ENCODE peak calls at places on chromosomes 2 and 18, in seven cellular contexts. O is heart left ventricle, Z is astrocyte, A is sigmoid colon, W is lower lobe of right lung, P is colonic mucosa, Y is fibroblast of lung. S is an unnamed sample. For H3K4me1, the result is how much of the 10 kb centered on the place peaks cover.

GRCh38 chr2:98324181-98324580 is 22.1 kb upstream of the CNGA3 start:
- DNase-seq in O (no peak), Z (peak), A (no peak), W (no peak), P (no peak), Y (peak), S (no peak)

GRCh38 chr18:70072678-70073077 is 125.0 kb upstream of the CD226 start:
- DNase-seq in O (no peak), Z (peak), A (no peak), W (no peak), P (no peak), Y (peak), S (peak)

GRCh38 chr2:138059967-138060635 is 95.8 kb downstream of the HNMT start:
- DNase-seq in O (peak), Z (peak), A (no peak), W (no peak), P (no peak), Y (peak), S (peak)

GRCh38 chr2:148167855-148168254 is 147.0 kb downstream of the MBD5 start:
- DNase-seq in O (no peak), Z (no peak), A (no peak), W (no peak), P (no peak), Y (peak), S (no peak)

GRCh38 chr2:207504513-207505171 is 25.1 kb upstream of the CREB1 start:
- DNase-seq in O (peak), Z (peak), A (no peak), W (no peak), P (no peak), Y (peak), S (no peak)

GRCh38 chr2:121480826-121481225 is 49.9 kb upstream of the RNU4ATAC start:
- DNase-seq in O (no peak), Z (peak), A (peak), W (no peak), P (no peak), Y (peak), S (peak)

GRCh38 chr2:224084266-224084892 is 45.3 kb upstream of the SERPINE2 start:
- DNase-seq in O (no peak), Z (no peak), A (no peak), W (no peak), P (no peak), Y (no peak), S (no peak)

GRCh38 chr18:44246001-44246400 is 434.7 kb upstream of the SETBP1 start:
- DNase-seq in O (no peak), Z (peak), A (no peak), W (no peak), P (no peak), Y (peak), S (peak)

GRCh38 chr18:60022671-60023276 is 123.0 kb downstream of the PMAIP1 start:
- DNase-seq in O (no peak), Z (peak), A (no peak), W (no peak), P (no peak), Y (peak), S (no peak)

GRCh38 chr2:190380962-190381412 is 27.2 kb upstream of the MFSD6 start:
- DNase-seq in O (no peak), Z (no peak), A (no peak), W (no peak), P (no peak), Y (no peak), S (no peak)

GRCh38 chr2:136021976-136022375 is 36.5 kb upstream of the DARS1 start:
- DNase-seq in O (no peak), Z (no peak), A (no peak), W (no peak), P (no peak), Y (no peak), S (no peak)

GRCh38 chr2:229084467-229084866 is 186.6 kb downstream of the PID1 start:
- DNase-seq in O (no peak), Z (peak), A (no peak), W (no peak), P (no peak), Y (peak), S (no peak)

GRCh38 chr2:45300026-45300750 is 290.9 kb upstream of the SIX2 start:
- DNase-seq in O (no peak), Z (no peak), A (no peak), W (no peak), P (peak), Y (no peak), S (no peak)

GRCh38 chr2:37993135-37993534 is 68.0 kb downstream of the RMDN2 start:
- DNase-seq in O (no peak), Z (no peak), A (no peak), W (no peak), P (no peak), Y (peak), S (no peak)

GRCh38 chr2:36322108-36322507 is 33.5 kb upstream of the CRIM1 start:
- DNase-seq in O (no peak), Z (peak), A (no peak), W (no peak), P (no peak), Y (peak), S (peak)

GRCh38 chr18:70490008-70490933 is 201.4 kb downstream of the SOCS6 start:
- DNase-seq in O (no peak), Z (peak), A (no peak), W (no peak), P (peak), Y (peak), S (peak)

GRCh38 chr18:56709463-56709862 is 58.3 kb downstream of the WDR7 start:
- DNase-seq in O (no peak), Z (peak), A (no peak), W (no peak), P (no peak), Y (peak), S (peak)

GRCh38 chr2:207734264-207734635 is 22.8 kb downstream of the CCNYL1 start:
- DNase-seq in O (no peak), Z (no peak), A (no peak), W (no peak), P (no peak), Y (peak), S (no peak)

GRCh38 chr2:174918886-174919526 is 86.2 kb downstream of the CHN1 start:
- DNase-seq in O (no peak), Z (no peak), A (no peak), W (no peak), P (no peak), Y (no peak), S (no peak)

GRCh38 chr2:233418761-233419625 is 64.7 kb downstream of the DGKD start:
- DNase-seq in O (peak), Z (peak), A (peak), W (no peak), P (no peak), Y (peak), S (no peak)

GRCh38 chr2:20641123-20641985 is 9.5 kb downstream of the HS1BP3 start:
- DNase-seq in O (peak), Z (peak), A (peak), W (no peak), P (no peak), Y (peak), S (peak)

GRCh38 chr2:32632089-32632488 is 4.2 kb downstream of the TTC27 start:
- DNase-seq in O (no peak), Z (peak), A (no peak), W (no peak), P (no peak), Y (peak), S (peak)

GRCh38 chr2:10097352-10098148 is 17.3 kb upstream of the CYS1 start:
- DNase-seq in O (peak), Z (peak), A (peak), W (peak), P (peak), Y (peak), S (no peak)

GRCh38 chr2:60331106-60331809 is 222.2 kb downstream of the BCL11A start:
- DNase-seq in O (no peak), Z (no peak), A (no peak), W (no peak), P (no peak), Y (no peak), S (no peak)

GRCh38 chr2:23367760-23368159 is 17.2 kb upstream of the KLHL29 start:
- DNase-seq in O (no peak), Z (no peak), A (no peak), W (no peak), P (no peak), Y (peak), S (no peak)

GRCh38 chr2:68737717-68738116 is 3.1 kb downstream of the ARHGAP25 start:
- DNase-seq in O (no peak), Z (no peak), A (no peak), W (no peak), P (peak), Y (no peak), S (no peak)

GRCh38 chr2:98634406-98635092 is 26.2 kb downstream of the UNC50 start:
- DNase-seq in O (no peak), Z (no peak), A (no peak), W (no peak), P (no peak), Y (no peak), S (no peak)

GRCh38 chr2:226699321-226699720 is 100.3 kb downstream of the IRS1 start:
- DNase-seq in O (peak), Z (peak), A (peak), W (no peak), P (peak), Y (peak), S (no peak)

GRCh38 chr18:183769-184168 is 25.4 kb downstream of the USP14 start:
- DNase-seq in O (no peak), Z (no peak), A (no peak), W (no peak), P (no peak), Y (peak), S (no peak)

GRCh38 chr2:58099097-58099769 is 52.6 kb downstream of the VRK2 start:
- DNase-seq in O (no peak), Z (no peak), A (no peak), W (no peak), P (no peak), Y (no peak), S (no peak)

GRCh38 chr18:2337552-2338141 is 233.7 kb downstream of the METTL4 start:
- DNase-seq in O (no peak), Z (no peak), A (no peak), W (no peak), P (peak), Y (no peak), S (no peak)

GRCh38 chr2:120878970-120879369 is 143.3 kb downstream of the GLI2 start:
- DNase-seq in O (no peak), Z (no peak), A (no peak), W (peak), P (no peak), Y (no peak), S (no peak)

GRCh38 chr2:20118051-20118450 is 66.6 kb upstream of the LAPTM4A start:
- DNase-seq in O (no peak), Z (no peak), A (no peak), W (no peak), P (no peak), Y (no peak), S (no peak)

GRCh38 chr18:24986611-24987270 is 365.2 kb downstream of the ZNF521 start:
- DNase-seq in O (no peak), Z (no peak), A (no peak), W (no peak), P (no peak), Y (peak), S (no peak)

GRCh38 chr18:77711096-77711495 is 461.4 kb downstream of the GALR1 start:
- DNase-seq in O (no peak), Z (no peak), A (no peak), W (no peak), P (no peak), Y (no peak), S (no peak)
- TF ChIP-seq CTCF in O (no peak), Z (peak), A (no peak), W (no peak), P (no peak), Y (no peak), S (peak)

GRCh38 chr2:225122007-225122406 is 79.7 kb upstream of the DOCK10 start:
- DNase-seq in O (no peak), Z (no peak), A (no peak), W (no peak), P (no peak), Y (no peak), S (no peak)
- H3K4me1 ChIP-seq in O (under half), Z (under half), A (under half), W (under half), P (under half), Y (under half), S (under half)

DNA sequence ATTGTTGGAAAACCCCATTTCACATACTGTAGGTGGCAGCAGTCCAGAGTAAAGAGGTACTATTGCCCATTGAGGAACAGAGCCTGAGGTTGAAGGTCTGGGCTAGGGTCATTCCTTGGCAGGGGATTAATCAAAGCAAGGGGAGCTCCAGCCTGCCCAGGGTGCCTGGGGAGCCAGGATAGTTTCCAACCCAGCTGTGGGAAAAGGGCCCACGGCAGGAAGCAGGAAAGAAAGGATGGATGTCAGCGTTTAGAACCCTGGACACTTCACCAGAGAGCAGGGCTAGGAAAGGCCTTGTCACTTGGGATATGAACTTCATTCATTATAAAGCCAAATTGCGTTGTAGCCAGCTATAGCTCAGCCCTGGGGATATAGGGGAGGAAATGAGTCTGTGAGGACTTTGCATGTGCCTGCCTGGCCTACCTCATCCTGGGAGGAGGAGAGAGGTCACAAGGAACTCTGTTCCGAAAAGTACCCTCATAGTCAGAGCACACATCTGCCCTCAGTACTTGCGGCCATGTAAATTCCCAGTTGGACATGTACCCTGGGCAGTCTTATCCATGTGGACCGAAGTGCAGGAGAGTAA is 140.2 kb upstream of the COPS8 start:
- DNase-seq in O (no peak), Z (no peak), A (no peak), W (no peak), P (peak), Y (no peak), S (no peak)
- TF ChIP-seq CTCF in O (no peak), Z (no peak), A (no peak), W (no peak), P (no peak), Y (no peak), S (no peak)

DNA sequence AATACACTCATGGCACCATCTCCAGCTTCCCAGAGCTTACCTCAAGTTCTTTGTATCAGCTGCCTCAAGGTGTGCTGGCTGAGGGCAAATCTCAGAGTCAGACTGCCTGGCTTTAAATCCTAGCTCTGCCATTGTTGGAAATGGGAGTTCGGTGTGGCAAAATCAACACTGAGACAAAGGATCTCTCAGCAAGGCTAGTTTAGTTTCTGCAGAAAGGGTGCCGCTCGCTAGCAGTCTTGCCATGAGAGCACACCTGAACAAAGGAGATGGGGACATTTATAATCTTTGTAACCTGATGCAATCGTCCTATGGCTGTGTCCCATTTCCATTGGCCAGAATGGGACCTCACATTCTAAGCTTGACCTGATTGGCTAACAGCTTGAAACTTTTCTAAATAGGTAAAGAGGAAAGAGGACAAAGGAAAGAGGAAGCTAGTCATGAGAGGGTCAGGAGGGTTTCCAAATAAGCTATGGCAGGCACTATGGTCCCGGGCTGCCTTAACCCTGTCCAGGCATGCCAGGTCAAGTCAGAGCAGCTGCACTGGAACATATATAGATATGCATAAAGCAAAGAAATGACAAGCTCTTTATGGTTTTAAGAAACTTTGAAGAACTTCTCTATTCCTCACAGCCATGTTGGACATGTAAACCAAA is 4.3 kb upstream of the UBE2F start:
- DNase-seq in O (no peak), Z (no peak), A (no peak), W (no peak), P (no peak), Y (no peak), S (peak)
- H3K4me1 ChIP-seq in O (under half), Z (under half), A (under half), W (under half), P (under half), Y (under half), S (under half)